ENCODE peak calls at places on chromosomes 12 and 14, in five cellular contexts. One of them, this sample, is unnamed.

GRCh38 chr14:82390586-82390985 is 856.9 kb upstream of the SEL1L start:
- DNase-seq in OCI-LY7: no peak
- DNase-seq in nephron progenitor cell: no peak
- DNase-seq in fibroblast of mammary gland: no peak
- DNase-seq in GM13977: no peak
- DNase-seq in this sample: no peak

GRCh38 chr14:53538316-53538851 is 385.3 kb upstream of the DDHD1 start:
- DNase-seq in OCI-LY7: no peak
- DNase-seq in GM13977: no peak
- DNase-seq in nephron progenitor cell: no peak
- DNase-seq in fibroblast of mammary gland: no peak
- DNase-seq in this sample: no peak

GRCh38 chr12:22923768-22924167 is 298.8 kb downstream of the ETNK1 start:
- DNase-seq in OCI-LY7: no peak
- DNase-seq in GM13977: no peak
- DNase-seq in nephron progenitor cell: no peak
- DNase-seq in fibroblast of mammary gland: no peak
- DNase-seq in this sample: no peak

GRCh38 chr14:20614038-20614840 is 23.1 kb upstream of the RNASE12 start:
- DNase-seq in GM13977: no peak
- DNase-seq in fibroblast of mammary gland: no peak
- DNase-seq in OCI-LY7: no peak
- DNase-seq in nephron progenitor cell: peak; percentile 50
- DNase-seq in this sample: peak; percentile 49

GRCh38 chr14:55301722-55302121 is 30.5 kb downstream of the FBXO34 start:
- DNase-seq in GM13977: peak; percentile 48
- DNase-seq in fibroblast of mammary gland: peak; percentile 69
- DNase-seq in nephron progenitor cell: no peak
- DNase-seq in OCI-LY7: no peak
- DNase-seq in this sample: peak; percentile 74

GRCh38 chr12:59158681-59159080 is 238.4 kb upstream of the LRIG3 start:
- DNase-seq in GM13977: no peak
- DNase-seq in nephron progenitor cell: no peak
- DNase-seq in fibroblast of mammary gland: no peak
- DNase-seq in OCI-LY7: no peak
- DNase-seq in this sample: no peak

GRCh38 chr12:28629691-28630090 is 439.4 kb downstream of the CCDC91 start:
- DNase-seq in nephron progenitor cell: no peak
- DNase-seq in fibroblast of mammary gland: no peak
- DNase-seq in GM13977: no peak
- DNase-seq in OCI-LY7: no peak
- DNase-seq in this sample: no peak

GRCh38 chr12:27952510-27952909 is 20.0 kb downstream of the PTHLH start:
- DNase-seq in nephron progenitor cell: no peak
- DNase-seq in GM13977: no peak
- DNase-seq in OCI-LY7: no peak
- DNase-seq in fibroblast of mammary gland: no peak
- DNase-seq in this sample: no peak

GRCh38 chr12:132356686-132357622 is 27.6 kb upstream of the GALNT9 start:
- DNase-seq in GM13977: no peak
- DNase-seq in OCI-LY7: no peak
- DNase-seq in nephron progenitor cell: no peak
- DNase-seq in fibroblast of mammary gland: peak; percentile 69
- DNase-seq in this sample: peak; percentile 4

GRCh38 chr14:53495846-53496343 is 342.8 kb upstream of the DDHD1 start:
- DNase-seq in fibroblast of mammary gland: no peak
- DNase-seq in OCI-LY7: no peak
- DNase-seq in GM13977: no peak
- DNase-seq in nephron progenitor cell: no peak
- DNase-seq in this sample: no peak

GRCh38 chr14:53953828-53954550 is 2.6 kb downstream of the BMP4 start:
- DNase-seq in fibroblast of mammary gland: peak; percentile 22
- DNase-seq in nephron progenitor cell: peak; percentile 50
- DNase-seq in OCI-LY7: no peak
- DNase-seq in GM13977: peak; percentile 51
- DNase-seq in this sample: peak; percentile 46

DNA sequence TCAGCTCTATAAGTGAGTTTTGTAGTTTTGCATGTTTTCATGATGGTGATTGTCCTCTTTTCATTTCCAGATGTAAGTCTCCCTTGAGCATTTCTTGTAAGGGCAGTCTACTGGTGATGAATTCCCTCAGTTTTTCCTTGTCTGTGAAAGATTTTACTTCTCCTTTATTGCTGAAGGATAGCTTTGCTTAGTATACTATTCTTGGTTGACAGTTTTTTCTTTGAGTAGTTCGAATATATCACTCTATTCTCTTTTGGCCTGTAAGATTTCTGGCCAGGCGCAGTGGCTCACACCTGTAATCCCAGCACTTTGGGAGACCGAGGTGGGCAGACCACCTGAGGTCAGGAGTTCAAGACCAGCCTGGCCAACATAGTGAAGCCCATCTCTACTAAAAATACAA is 23.6 kb downstream of the SIX4 start:
- DNase-seq in OCI-LY7: no peak
- DNase-seq in GM13977: no peak
- DNase-seq in nephron progenitor cell: no peak
- DNase-seq in fibroblast of mammary gland: no peak
- DNase-seq in this sample: no peak
- TF ChIP-seq CTCF in OCI-LY7: no peak
- TF ChIP-seq CTCF in GM13977: no peak
- TF ChIP-seq CTCF in nephron progenitor cell: no peak
- TF ChIP-seq CTCF in fibroblast of mammary gland: no peak
- TF ChIP-seq CTCF in this sample: no peak

GRCh38 chr14:85129907-85130306 is 400.0 kb upstream of the FLRT2 start:
- DNase-seq in fibroblast of mammary gland: no peak
- DNase-seq in GM13977: no peak
- DNase-seq in nephron progenitor cell: no peak
- DNase-seq in OCI-LY7: no peak
- DNase-seq in this sample: no peak

GRCh38 chr14:85131523-85131922 is 398.4 kb upstream of the FLRT2 start:
- DNase-seq in nephron progenitor cell: no peak
- DNase-seq in OCI-LY7: peak; percentile 0
- DNase-seq in fibroblast of mammary gland: no peak
- DNase-seq in GM13977: no peak
- DNase-seq in this sample: peak; percentile 70
- TF ChIP-seq CTCF in nephron progenitor cell: no peak
- TF ChIP-seq CTCF in OCI-LY7: peak; percentile 35
- TF ChIP-seq CTCF in fibroblast of mammary gland: no peak
- TF ChIP-seq CTCF in GM13977: no peak
- TF ChIP-seq CTCF in this sample: peak; percentile 73

GRCh38 chr14:23154876-23155587 is 28.4 kb downstream of the SLC7A8 start:
- DNase-seq in OCI-LY7: no peak
- DNase-seq in fibroblast of mammary gland: peak; percentile 94
- DNase-seq in GM13977: no peak
- DNase-seq in nephron progenitor cell: no peak
- DNase-seq in this sample: peak; percentile 88
- TF ChIP-seq CTCF in OCI-LY7: no peak
- TF ChIP-seq CTCF in fibroblast of mammary gland: no peak
- TF ChIP-seq CTCF in GM13977: no peak
- TF ChIP-seq CTCF in nephron progenitor cell: no peak
- TF ChIP-seq CTCF in this sample: no peak

GRCh38 chr12:57899010-57899662 is 42.2 kb upstream of the ATP23 start:
- DNase-seq in OCI-LY7: peak; percentile 86
- DNase-seq in fibroblast of mammary gland: peak; percentile 62
- DNase-seq in nephron progenitor cell: no peak
- DNase-seq in GM13977: peak; percentile 83
- DNase-seq in this sample: peak; percentile 82
- TF ChIP-seq CTCF in OCI-LY7: no peak
- TF ChIP-seq CTCF in fibroblast of mammary gland: no peak
- TF ChIP-seq CTCF in nephron progenitor cell: no peak
- TF ChIP-seq CTCF in GM13977: no peak
- TF ChIP-seq CTCF in this sample: no peak

DNA sequence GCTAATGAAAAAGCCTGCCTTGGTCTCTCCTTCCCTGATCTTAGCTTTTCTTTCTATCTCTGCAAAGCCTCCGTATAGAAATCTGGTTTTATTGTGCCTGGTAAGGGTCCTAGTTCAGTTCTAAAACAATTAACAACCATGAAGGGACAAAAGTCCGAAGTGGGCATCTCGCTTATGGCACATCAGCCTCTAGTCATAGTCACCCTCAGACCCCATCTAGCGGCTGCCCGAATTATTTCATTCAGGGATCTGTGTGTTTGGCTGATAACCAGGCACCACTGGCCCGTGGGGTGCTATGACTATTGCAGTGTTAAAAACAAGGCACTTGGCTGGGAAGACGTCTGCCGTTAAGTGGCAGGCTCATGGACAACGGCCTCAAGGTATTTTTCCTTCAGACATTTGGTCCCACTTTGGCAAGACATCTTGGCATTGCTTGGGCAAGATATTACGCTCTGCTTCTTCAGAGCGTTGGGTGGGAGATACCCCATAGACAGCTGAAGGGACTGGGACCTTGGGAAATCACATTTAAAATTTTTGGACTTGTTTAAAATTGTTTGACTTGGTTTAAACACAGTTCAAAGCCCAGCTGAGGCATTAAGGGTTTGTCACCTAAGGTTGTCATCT is 87.1 kb downstream of the SINHCAF start:
- DNase-seq in GM13977: peak; percentile 77
- DNase-seq in nephron progenitor cell: peak; percentile 73
- DNase-seq in fibroblast of mammary gland: peak; percentile 62
- DNase-seq in OCI-LY7: peak; percentile 73
- DNase-seq in this sample: peak; percentile 76
- TF ChIP-seq CTCF in GM13977: peak; percentile 79
- TF ChIP-seq CTCF in nephron progenitor cell: peak; percentile 71
- TF ChIP-seq CTCF in fibroblast of mammary gland: peak; percentile 78
- TF ChIP-seq CTCF in OCI-LY7: peak; percentile 88
- TF ChIP-seq CTCF in this sample: peak; percentile 82

GRCh38 chr14:21933681-21934080 is 260.1 kb upstream of the OR4E1 start:
- DNase-seq in fibroblast of mammary gland: no peak
- DNase-seq in nephron progenitor cell: no peak
- DNase-seq in GM13977: no peak
- DNase-seq in OCI-LY7: peak; percentile 62
- DNase-seq in this sample: peak; percentile 28
- TF ChIP-seq CTCF in fibroblast of mammary gland: no peak
- TF ChIP-seq CTCF in nephron progenitor cell: peak; percentile 21
- TF ChIP-seq CTCF in GM13977: no peak
- TF ChIP-seq CTCF in OCI-LY7: peak; percentile 91
- TF ChIP-seq CTCF in this sample: peak; percentile 30

GRCh38 chr14:99807413-99808132 is 14.4 kb downstream of the EML1 start:
- DNase-seq in GM13977: no peak
- DNase-seq in fibroblast of mammary gland: peak; percentile 62
- DNase-seq in nephron progenitor cell: no peak
- DNase-seq in OCI-LY7: no peak
- DNase-seq in this sample: no peak
- TF ChIP-seq CTCF in GM13977: no peak
- TF ChIP-seq CTCF in fibroblast of mammary gland: no peak
- TF ChIP-seq CTCF in nephron progenitor cell: peak; percentile 8
- TF ChIP-seq CTCF in OCI-LY7: no peak
- TF ChIP-seq CTCF in this sample: no peak

DNA sequence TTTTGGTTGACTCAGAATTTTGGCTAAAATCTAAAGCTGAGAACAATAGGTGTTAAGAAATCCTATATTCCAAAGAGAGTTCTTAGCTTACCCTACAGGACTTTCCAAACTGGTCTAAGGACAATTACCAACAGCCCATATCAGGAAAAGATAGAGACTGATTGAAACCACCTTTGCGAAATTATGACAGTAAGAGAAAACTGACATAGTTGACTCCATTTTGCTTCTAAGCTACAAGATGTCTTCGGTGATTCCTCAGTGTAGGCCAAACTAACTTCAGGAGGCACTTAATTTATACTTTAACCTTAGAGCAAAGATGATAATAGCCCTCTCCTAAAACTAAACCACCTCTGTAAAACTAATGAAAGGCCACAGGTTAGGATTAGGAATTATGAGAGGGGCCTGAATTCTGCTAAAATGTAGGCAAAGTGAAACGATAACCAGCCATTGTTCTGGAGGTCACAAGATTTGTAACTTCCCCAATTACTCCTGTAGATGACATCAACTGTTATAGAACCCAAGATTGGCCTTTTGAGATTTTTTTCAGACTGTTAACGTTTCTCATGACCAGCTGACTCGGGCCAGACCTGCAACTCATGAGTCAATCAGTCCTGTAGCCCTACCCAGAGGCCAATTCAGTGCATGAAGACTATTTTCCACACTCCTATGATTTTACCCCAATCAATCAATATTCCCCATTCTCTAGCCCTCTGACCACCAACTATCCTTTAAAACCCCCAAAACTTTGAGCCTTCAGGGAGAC is 43.0 kb downstream of the KLRG1 start:
- DNase-seq in GM13977: peak; percentile 34
- DNase-seq in OCI-LY7: no peak
- DNase-seq in fibroblast of mammary gland: no peak
- DNase-seq in nephron progenitor cell: no peak
- DNase-seq in this sample: peak; percentile 19
- TF ChIP-seq CTCF in GM13977: peak; percentile 51
- TF ChIP-seq CTCF in OCI-LY7: no peak
- TF ChIP-seq CTCF in fibroblast of mammary gland: no peak
- TF ChIP-seq CTCF in nephron progenitor cell: no peak
- TF ChIP-seq CTCF in this sample: no peak

GRCh38 chr12:121003650-121004049 is 12.6 kb downstream of the C12orf43 start:
- DNase-seq in fibroblast of mammary gland: no peak
- DNase-seq in OCI-LY7: no peak
- DNase-seq in GM13977: no peak
- DNase-seq in nephron progenitor cell: no peak
- DNase-seq in this sample: no peak
- TF ChIP-seq CTCF in fibroblast of mammary gland: no peak
- TF ChIP-seq CTCF in OCI-LY7: peak; percentile 50
- TF ChIP-seq CTCF in GM13977: no peak
- TF ChIP-seq CTCF in nephron progenitor cell: no peak
- TF ChIP-seq CTCF in this sample: no peak

GRCh38 chr12:120750806-120751205 is 25.2 kb downstream of the ACADS start:
- DNase-seq in OCI-LY7: no peak
- DNase-seq in fibroblast of mammary gland: no peak
- DNase-seq in GM13977: no peak
- DNase-seq in nephron progenitor cell: no peak
- DNase-seq in this sample: no peak
- TF ChIP-seq CTCF in OCI-LY7: peak; percentile 66
- TF ChIP-seq CTCF in fibroblast of mammary gland: no peak
- TF ChIP-seq CTCF in GM13977: peak; percentile 9
- TF ChIP-seq CTCF in nephron progenitor cell: no peak
- TF ChIP-seq CTCF in this sample: no peak

This sample was measured in epithelial cell of esophagus.